ENCODE peak calls at places on chromosomes 16 and 17, in eight cellular contexts. F, A, R, O, K, P, U and L are unnamed samples.

GRCh38 chr17:62852195-62852594 is 44.1 kb upstream of the MARCHF10 start:
- DNase-seq in F (no peak), A (no peak), R (no peak), O (no peak), K (no peak), P (no peak), U (no peak), L (no peak)

GRCh38 chr17:9472094-9472493 is 103.5 kb downstream of the STX8 start:
- DNase-seq in F (no peak), A (no peak), R (no peak), O (no peak), K (no peak), P (no peak), U (no peak), L (no peak)

GRCh38 chr16:56262148-56262878 is 71.0 kb downstream of the GNAO1 start:
- DNase-seq in F (no peak), A (peak; percentile 64), R (peak; percentile 25), O (no peak), K (peak; percentile 72), P (peak; percentile 82), U (no peak), L (no peak)

GRCh38 chr17:72370819-72371218 is 250.0 kb downstream of the SOX9 start:
- DNase-seq in F (no peak), A (no peak), R (no peak), O (no peak), K (no peak), P (no peak), U (peak; percentile 26), L (no peak)

GRCh38 chr17:79947351-79948031 is 88.2 kb downstream of the TBC1D16 start:
- DNase-seq in F (peak; percentile 12), A (peak; percentile 39), R (no peak), O (no peak), K (no peak), P (no peak), U (peak; percentile 59), L (peak; percentile 56)

GRCh38 chr17:37813753-37814152 is 68.9 kb upstream of the HNF1B start:
- DNase-seq in F (no peak), A (no peak), R (no peak), O (no peak), K (no peak), P (no peak), U (no peak), L (no peak)

GRCh38 chr17:17692353-17693252 is 11.3 kb downstream of the RAI1 start:
- DNase-seq in F (no peak), A (no peak), R (no peak), O (no peak), K (no peak), P (no peak), U (no peak), L (no peak)

GRCh38 chr16:65121870-65122723 is at the start of gene CDH11:
- DNase-seq in F (peak; percentile 60), A (no peak), R (no peak), O (peak; percentile 88), K (peak; percentile 90), P (no peak), U (peak; percentile 11), L (no peak)

GRCh38 chr16:30350134-30350871 is 4.8 kb downstream of the CD2BP2 start:
- DNase-seq in F (no peak), A (peak; percentile 29), R (no peak), O (no peak), K (no peak), P (no peak), U (no peak), L (no peak)

GRCh38 chr17:57834146-57834741 is 15.6 kb downstream of the MRPS23 start:
- DNase-seq in F (peak; percentile 64), A (peak; percentile 88), R (no peak), O (no peak), K (no peak), P (no peak), U (peak; percentile 97), L (peak; percentile 85)

GRCh38 chr17:49217651-49218413 is 7.3 kb downstream of the ABI3 start:
- DNase-seq in F (peak; percentile 71), A (peak; percentile 75), R (peak; percentile 47), O (no peak), K (no peak), P (peak; percentile 90), U (peak; percentile 50), L (peak; percentile 63)

GRCh38 chr16:50476486-50477260 is 71.5 kb upstream of the NKD1 start:
- DNase-seq in F (no peak), A (no peak), R (no peak), O (no peak), K (no peak), P (no peak), U (no peak), L (no peak)
- H3K36me3 ChIP-seq in F (no peaks in the 10 kb centered on the region), A (no peaks in the 10 kb centered on the region), R (no peaks in the 10 kb centered on the region), O (no peaks in the 10 kb centered on the region), K (no peaks in the 10 kb centered on the region), P (no peaks in the 10 kb centered on the region), U (no peaks in the 10 kb centered on the region), L (no peaks in the 10 kb centered on the region)

GRCh38 chr16:72222503-72222902 is 50.5 kb upstream of the PMFBP1 start:
- DNase-seq in F (no peak), A (no peak), R (no peak), O (no peak), K (no peak), P (no peak), U (no peak), L (no peak)

GRCh38 chr16:72224260-72224768 is 52.4 kb upstream of the PMFBP1 start:
- DNase-seq in F (no peak), A (no peak), R (no peak), O (no peak), K (peak; percentile 47), P (no peak), U (no peak), L (no peak)

GRCh38 chr16:72216767-72217166 is 44.8 kb upstream of the PMFBP1 start:
- DNase-seq in F (no peak), A (no peak), R (no peak), O (no peak), K (peak; percentile 34), P (no peak), U (no peak), L (no peak)

GRCh38 chr16:72219282-72219681 is 47.3 kb upstream of the PMFBP1 start:
- DNase-seq in F (no peak), A (no peak), R (no peak), O (no peak), K (no peak), P (no peak), U (no peak), L (no peak)

DNA sequence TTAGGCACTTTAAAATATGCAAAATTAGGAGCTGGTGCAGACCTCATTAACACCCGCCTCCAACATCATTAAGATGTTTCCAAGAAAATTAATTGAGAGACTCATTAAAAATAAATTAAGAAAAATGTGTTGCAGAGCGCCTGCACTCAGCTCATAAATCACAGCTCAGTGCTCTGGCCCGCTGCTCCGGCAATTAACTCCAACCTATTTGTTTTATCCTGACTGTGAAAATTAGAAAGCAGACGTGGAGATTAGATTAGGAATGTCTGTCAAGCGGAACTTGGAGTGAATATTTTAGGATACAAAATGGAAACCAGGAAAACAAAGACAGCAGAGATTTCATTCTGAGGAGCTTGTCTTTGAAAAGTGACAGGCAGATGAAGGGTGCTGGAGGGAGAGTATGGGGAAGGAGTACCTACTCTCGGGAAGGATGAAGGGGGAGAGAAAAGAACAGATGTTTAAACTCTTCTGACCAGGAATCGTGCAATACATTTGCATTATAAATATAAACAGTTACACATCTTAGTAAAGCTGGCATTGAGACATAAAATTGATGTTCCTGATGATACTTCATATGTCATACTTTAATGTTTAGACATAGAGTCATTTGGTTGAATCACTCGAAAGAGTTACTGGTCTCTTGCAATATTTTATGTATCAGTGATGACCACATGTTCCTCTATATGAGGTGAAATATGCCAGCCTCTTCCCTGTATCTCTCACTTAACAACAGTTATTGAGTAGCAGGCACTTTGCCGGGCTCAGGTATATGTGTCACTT is 49.5 kb upstream of the PMFBP1 start:
- DNase-seq in F (no peak), A (no peak), R (no peak), O (no peak), K (no peak), P (no peak), U (no peak), L (no peak)
- H3K4me3 ChIP-seq in F (no peak overlapping the region), A (no peak overlapping the region), R (no peak overlapping the region), O (no peak overlapping the region), K (no peak overlapping the region), P (no peak overlapping the region), U (no peak overlapping the region), L (no peak overlapping the region)

DNA sequence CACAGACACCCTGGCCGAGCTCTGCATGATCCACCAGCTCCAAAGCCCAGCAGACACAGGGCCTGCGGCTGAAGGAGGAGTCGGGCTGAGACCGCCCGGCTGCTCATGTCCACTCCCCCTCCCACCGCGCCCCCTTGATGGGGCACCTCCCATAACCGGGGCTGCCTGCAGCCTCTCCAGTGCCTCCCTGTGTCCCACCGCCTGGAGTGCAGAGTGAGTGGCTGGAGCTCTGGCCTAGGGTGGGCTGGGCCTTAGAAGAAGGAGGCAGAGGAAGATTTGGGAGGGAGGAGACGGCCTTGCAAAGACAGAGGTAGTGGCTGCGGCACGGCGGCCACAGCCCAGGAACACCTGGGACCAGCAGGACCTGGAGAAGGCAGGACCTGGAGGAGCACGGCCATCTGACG is 4.0 kb downstream of the CBFA2T3 start:
- DNase-seq in F (no peak), A (no peak), R (no peak), O (no peak), K (peak; percentile 27), P (no peak), U (no peak), L (no peak)
- H3K9me3 ChIP-seq in F (no peaks in the 10 kb centered on the region), A (no peaks in the 10 kb centered on the region), R (no peaks in the 10 kb centered on the region), O (no peaks in the 10 kb centered on the region), K (no peaks in the 10 kb centered on the region), P (no peaks in the 10 kb centered on the region), U (no peaks in the 10 kb centered on the region), L (no peaks in the 10 kb centered on the region)

GRCh38 chr17:82100502-82101298 is 2.7 kb upstream of the FASN start:
- DNase-seq in F (no peak), A (no peak), R (no peak), O (no peak), K (no peak), P (no peak), U (peak; percentile 51), L (no peak)

GRCh38 chr17:82098939-82099765 is 1.1 kb upstream of the FASN start:
- DNase-seq in F (no peak), A (no peak), R (no peak), O (no peak), K (no peak), P (no peak), U (no peak), L (no peak)

GRCh38 chr17:82101301-82101715 is 3.3 kb upstream of the FASN start:
- DNase-seq in F (no peak), A (peak; percentile 76), R (no peak), O (no peak), K (no peak), P (no peak), U (peak; percentile 85), L (no peak)

GRCh38 chr17:82103588-82104451 is 5.8 kb upstream of the FASN start:
- DNase-seq in F (no peak), A (peak; percentile 94), R (no peak), O (peak; percentile 83), K (peak; percentile 90), P (no peak), U (peak; percentile 78), L (peak; percentile 76)

GRCh38 chr17:82101767-82102679 is 4.0 kb upstream of the FASN start:
- DNase-seq in F (no peak), A (no peak), R (no peak), O (no peak), K (no peak), P (no peak), U (peak; percentile 75), L (no peak)
- H3K36me3 ChIP-seq in F (no peaks in the 10 kb centered on the region), A (no peaks in the 10 kb centered on the region), R (no peaks in the 10 kb centered on the region), O (peaks cover 1% of the 10 kb centered on the region), K (no peaks in the 10 kb centered on the region), P (no peaks in the 10 kb centered on the region), U (no peaks in the 10 kb centered on the region), L (no peaks in the 10 kb centered on the region)

GRCh38 chr17:29138991-29139682 is 41.1 kb downstream of the MYO18A start:
- DNase-seq in F (peak; percentile 75), A (peak; percentile 74), R (no peak), O (no peak), K (no peak), P (no peak), U (peak; percentile 90), L (no peak)
- H3K4me3 ChIP-seq in F (peak overlapping the region; percentile 72), A (peak overlapping the region; percentile 42), R (peak overlapping the region; percentile 58), O (no peak overlapping the region), K (no peak overlapping the region), P (peak overlapping the region; percentile 62), U (peak overlapping the region; percentile 59), L (peak overlapping the region; percentile 67)